ENCODE peak calls at places on chromosome 18, in five cellular contexts. P, S, N, O and H are unnamed samples.

GRCh38 chr18:33184178-33184577 is 256.3 kb downstream of the CCDC178 start:
- DNase-seq in O (no peak), S (no peak), N (peak; percentile 11), P (no peak), H (no peak)

GRCh38 chr18:44536619-44537018 is 144.1 kb upstream of the SETBP1 start:
- DNase-seq in S (no peak), N (no peak), P (no peak), O (no peak), H (no peak)

GRCh38 chr18:62455222-62455621 is 67.6 kb upstream of the ZCCHC2 start:
- DNase-seq in S (no peak), P (no peak), N (no peak), O (no peak), H (no peak)

GRCh38 chr18:75226301-75226955 is 15.8 kb downstream of the TSHZ1 start:
- DNase-seq in S (no peak), N (peak; percentile 51), O (no peak), P (no peak), H (peak; percentile 72)

GRCh38 chr18:61825386-61825785 is 67.4 kb downstream of the RNF152 start:
- DNase-seq in N (peak; percentile 66), P (no peak), S (no peak), O (no peak), H (no peak)

GRCh38 chr18:67845035-67845434 is 328.5 kb upstream of the DSEL start:
- DNase-seq in S (no peak), O (no peak), N (no peak), P (no peak), H (no peak)

GRCh38 chr18:62524443-62525200 is 1.8 kb downstream of the ZCCHC2 start:
- DNase-seq in P (peak; percentile 69), S (peak; percentile 73), N (peak; percentile 60), O (peak; percentile 61), H (peak; percentile 95)

GRCh38 chr18:21194871-21195771 is 46.9 kb upstream of the GREB1L start:
- DNase-seq in N (peak; percentile 42), P (no peak), S (no peak), O (no peak), H (no peak)

GRCh38 chr18:10516078-10516477 is 9.7 kb upstream of the NAPG start:
- DNase-seq in N (no peak), P (no peak), S (no peak), O (no peak), H (no peak)

GRCh38 chr18:50507120-50507590 is 52.7 kb upstream of the MAPK4 start:
- DNase-seq in S (peak; percentile 48), N (peak; percentile 1), P (no peak), O (peak; percentile 21), H (no peak)

GRCh38 chr18:5879479-5879882 is 15.8 kb downstream of the TMEM200C start:
- DNase-seq in O (no peak), N (peak; percentile 44), S (no peak), P (no peak), H (no peak)

GRCh38 chr18:42047721-42048120 is 92.7 kb downstream of the PIK3C3 start:
- DNase-seq in N (peak; percentile 44), O (no peak), P (no peak), S (no peak), H (no peak)

GRCh38 chr18:3248670-3249359 is 1.2 kb downstream of the MYL12A start:
- DNase-seq in S (no peak), N (peak; percentile 69), P (peak; percentile 72), O (no peak), H (no peak)

GRCh38 chr18:13376298-13376840 is 157.8 kb downstream of the LDLRAD4 start:
- DNase-seq in P (no peak), O (no peak), N (peak; percentile 49), S (no peak), H (no peak)

GRCh38 chr18:48781041-48781989 is 169.4 kb downstream of the SMAD7 start:
- DNase-seq in N (peak; percentile 67), P (peak; percentile 69), S (peak; percentile 79), O (peak; percentile 95), H (peak; percentile 90)

GRCh38 chr18:49305688-49306336 is 154.6 kb downstream of the DYM start:
- DNase-seq in P (no peak), S (no peak), N (no peak), O (no peak), H (no peak)

GRCh38 chr18:26719909-26720308 is 145.6 kb downstream of the AQP4 start:
- DNase-seq in S (no peak), O (no peak), P (no peak), N (no peak), H (no peak)

GRCh38 chr18:25494888-25495287 is 142.9 kb upstream of the ZNF521 start:
- DNase-seq in N (no peak), P (no peak), S (no peak), O (no peak), H (no peak)

DNA sequence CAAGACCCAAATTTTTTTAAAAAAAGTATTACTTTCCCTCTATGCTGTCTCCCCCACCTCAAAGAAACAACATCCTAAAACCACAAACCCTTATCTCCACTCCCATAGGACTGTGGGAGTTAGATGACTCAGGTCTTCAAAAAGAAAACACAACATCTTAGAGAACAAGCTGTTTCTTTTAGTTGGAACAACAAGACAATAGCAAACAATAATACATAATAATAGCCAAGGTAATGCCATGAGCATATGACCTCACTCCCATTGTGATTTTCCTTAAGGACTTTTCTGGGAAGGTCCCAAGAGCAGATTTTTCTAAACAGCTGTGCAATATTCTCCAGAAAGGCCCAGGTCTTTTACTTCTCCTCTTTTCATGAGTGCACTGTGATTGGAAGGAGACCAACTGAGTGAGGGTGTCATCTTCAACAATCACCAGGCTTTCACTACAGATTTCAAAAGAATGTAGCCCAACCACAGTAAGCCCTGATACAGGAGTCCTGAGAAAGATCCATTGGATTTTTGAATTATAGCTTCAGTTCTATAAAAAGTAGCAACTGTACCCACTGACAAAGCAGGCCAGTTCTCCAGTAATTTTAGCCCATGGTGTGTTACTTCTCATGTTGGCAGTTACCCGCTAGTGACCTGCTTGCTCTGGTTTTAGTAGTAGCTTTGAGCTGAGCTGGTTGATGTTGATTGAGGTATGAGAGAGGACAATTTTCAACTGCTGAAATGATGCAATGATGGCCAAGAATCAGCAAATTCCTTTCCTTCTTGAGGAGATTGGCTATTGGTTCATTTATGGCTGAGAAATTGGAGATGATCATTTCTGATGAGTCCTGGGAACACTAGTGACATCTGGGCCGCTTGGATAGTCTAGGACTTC is 144.5 kb upstream of the TCF4 start:
- DNase-seq in O (no peak), P (no peak), S (no peak), N (peak; percentile 81), H (no peak)
- H3K4me1 ChIP-seq in O (peaks cover 6% of the 10 kb centered on the region), P (no peaks in the 10 kb centered on the region), S (no peaks in the 10 kb centered on the region), N (no peaks in the 10 kb centered on the region), H (no peaks in the 10 kb centered on the region)

GRCh38 chr18:58307441-58307840 is 263.4 kb downstream of the NEDD4L start:
- DNase-seq in S (no peak), O (no peak), N (no peak), P (no peak), H (no peak)
- H3K4me1 ChIP-seq in S (peaks cover 63% of the 10 kb centered on the region), O (peaks cover 34% of the 10 kb centered on the region), N (no peaks in the 10 kb centered on the region), P (peaks cover 5% of the 10 kb centered on the region), H (no peaks in the 10 kb centered on the region)

DNA sequence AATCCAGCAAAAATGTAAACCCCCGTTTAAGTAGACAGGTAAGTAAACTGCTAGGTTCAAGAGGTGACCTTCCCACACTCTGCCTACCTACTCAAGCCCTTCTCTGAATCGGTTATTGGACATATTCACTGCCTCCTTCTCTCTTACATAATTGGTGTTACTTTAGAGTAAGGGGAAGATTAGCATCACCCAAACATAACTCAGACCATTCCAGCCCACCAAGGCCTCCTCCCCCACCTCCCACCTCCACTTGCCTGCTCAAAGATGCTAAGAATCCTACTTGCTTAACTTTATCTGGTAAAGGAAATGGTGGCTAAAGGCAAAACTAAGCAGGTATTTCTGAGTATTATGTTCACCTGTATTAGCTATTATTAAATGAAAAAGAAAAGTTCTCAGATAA is 55.0 kb upstream of the DTNA start:
- DNase-seq in P (no peak), O (no peak), N (no peak), S (no peak), H (no peak)
- H3K4me1 ChIP-seq in P (no peaks in the 10 kb centered on the region), O (peaks cover 31% of the 10 kb centered on the region), N (peaks cover 14% of the 10 kb centered on the region), S (peaks cover 22% of the 10 kb centered on the region), H (peaks cover 9% of the 10 kb centered on the region)

GRCh38 chr18:9113468-9114149 is 11.1 kb downstream of the NDUFV2 start:
- DNase-seq in O (no peak), S (no peak), P (no peak), N (no peak), H (no peak)

GRCh38 chr18:9120796-9121195 is 15.8 kb upstream of the ANKRD12 start:
- DNase-seq in S (no peak), O (no peak), N (no peak), P (no peak), H (no peak)

GRCh38 chr18:9117980-9118841 is 15.7 kb downstream of the NDUFV2 start:
- DNase-seq in N (no peak), O (no peak), S (no peak), P (no peak), H (no peak)

GRCh38 chr18:9115984-9116383 is 13.5 kb downstream of the NDUFV2 start:
- DNase-seq in N (no peak), O (no peak), P (no peak), S (no peak), H (no peak)
- H3K4me1 ChIP-seq in N (peaks cover 4% of the 10 kb centered on the region), O (peaks cover 76% of the 10 kb centered on the region), P (peaks cover 14% of the 10 kb centered on the region), S (peaks cover 94% of the 10 kb centered on the region), H (peaks cover 85% of the 10 kb centered on the region)

DNA sequence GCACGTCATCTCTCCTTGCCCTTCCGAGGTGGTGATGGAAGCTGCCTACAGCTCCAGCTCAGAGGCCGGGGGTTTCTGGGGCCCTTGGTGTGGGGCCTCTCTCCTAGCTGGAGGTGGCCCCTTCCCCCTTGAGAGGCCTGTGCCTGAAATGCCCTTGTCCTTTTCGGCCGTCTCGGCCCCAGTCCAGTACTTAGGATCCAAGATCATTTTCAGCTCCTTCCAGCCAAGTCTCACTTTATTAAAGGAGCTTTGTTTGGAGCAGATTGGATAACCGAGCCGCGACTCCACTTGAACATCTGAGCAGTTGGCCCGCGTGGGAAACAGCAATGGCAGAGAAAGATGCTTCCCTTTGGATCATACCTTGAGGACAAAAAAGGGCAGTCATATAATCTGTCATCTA is 125.0 kb downstream of the NEDD4L start:
- DNase-seq in O (no peak), S (no peak), N (no peak), P (no peak), H (no peak)
- H3K4me1 ChIP-seq in O (no peaks in the 10 kb centered on the region), S (no peaks in the 10 kb centered on the region), N (no peaks in the 10 kb centered on the region), P (no peaks in the 10 kb centered on the region), H (no peaks in the 10 kb centered on the region)

GRCh38 chr18:54689319-54689718 is 98.3 kb downstream of the DYNAP start:
- DNase-seq in O (no peak), P (no peak), S (no peak), N (no peak), H (no peak)

GRCh38 chr18:54696616-54697293 is 105.7 kb downstream of the DYNAP start:
- DNase-seq in O (no peak), N (peak; percentile 14), S (no peak), P (no peak), H (no peak)

GRCh38 chr18:54690198-54690597 is 99.2 kb downstream of the DYNAP start:
- DNase-seq in P (no peak), O (no peak), S (no peak), N (peak; percentile 60), H (no peak)

DNA sequence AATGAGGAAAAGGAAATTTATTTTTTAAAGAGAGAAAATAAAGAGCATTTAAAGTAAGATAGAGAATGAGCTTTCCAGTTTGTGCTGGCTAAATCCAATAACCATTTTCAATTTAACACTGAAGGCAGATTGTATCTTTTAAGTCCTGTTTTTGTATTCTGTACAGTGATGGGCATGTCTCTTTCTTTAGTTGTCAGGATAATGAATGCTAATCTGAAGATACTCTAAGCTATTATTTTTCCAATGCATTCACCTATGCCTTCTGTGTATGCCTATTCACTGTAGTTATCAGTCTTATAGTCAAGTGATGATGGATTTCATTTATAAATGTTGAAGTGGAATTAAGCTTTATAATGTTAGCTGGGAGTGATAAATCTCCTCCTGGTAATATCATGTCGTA is 101.4 kb downstream of the DYNAP start:
- DNase-seq in P (no peak), N (no peak), O (no peak), S (no peak), H (no peak)
- H3K4me1 ChIP-seq in P (no peaks in the 10 kb centered on the region), N (no peaks in the 10 kb centered on the region), O (no peaks in the 10 kb centered on the region), S (peaks cover 12% of the 10 kb centered on the region), H (no peaks in the 10 kb centered on the region)